ENCODE peak calls at places on chromosomes 6 and 20, in nine cellular contexts. One of them, this sample, is unnamed.

GRCh38 chr20:6660441-6660840 is 107.0 kb upstream of the BMP2 start:
- DNase-seq in Calu3: peak
- DNase-seq in cardiac muscle cell: no peak
- DNase-seq in GM10248: no peak
- DNase-seq in GM06990: no peak
- DNase-seq in endothelial cell: no peak
- DNase-seq in adrenal gland: no peak
- DNase-seq in ascending aorta: no peak
- DNase-seq in neural progenitor cell: no peak
- DNase-seq in this sample: no peak

GRCh38 chr20:41339957-41340326 is 679 bp upstream of the LPIN3 start:
- DNase-seq in Calu3: peak
- DNase-seq in cardiac muscle cell: peak
- DNase-seq in GM10248: peak
- DNase-seq in GM06990: peak
- DNase-seq in endothelial cell: peak
- DNase-seq in adrenal gland: peak
- DNase-seq in ascending aorta: peak
- DNase-seq in neural progenitor cell: peak
- DNase-seq in this sample: peak

GRCh38 chr6:89438248-89438647 is 5.3 kb downstream of the ANKRD6 start:
- DNase-seq in Calu3: peak
- DNase-seq in cardiac muscle cell: no peak
- DNase-seq in GM10248: no peak
- DNase-seq in GM06990: no peak
- DNase-seq in endothelial cell: no peak
- DNase-seq in adrenal gland: no peak
- DNase-seq in ascending aorta: no peak
- DNase-seq in neural progenitor cell: no peak
- DNase-seq in this sample: no peak

GRCh38 chr6:143543435-143543834 is 31.9 kb upstream of the FUCA2 start:
- DNase-seq in Calu3: no peak
- DNase-seq in cardiac muscle cell: no peak
- DNase-seq in GM10248: no peak
- DNase-seq in GM06990: no peak
- DNase-seq in endothelial cell: no peak
- DNase-seq in adrenal gland: no peak
- DNase-seq in ascending aorta: no peak
- DNase-seq in neural progenitor cell: no peak
- DNase-seq in this sample: no peak

GRCh38 chr6:90478278-90478677 is 108.6 kb downstream of the MAP3K7 start:
- DNase-seq in Calu3: no peak
- DNase-seq in cardiac muscle cell: no peak
- DNase-seq in GM10248: no peak
- DNase-seq in GM06990: no peak
- DNase-seq in endothelial cell: peak
- DNase-seq in adrenal gland: no peak
- DNase-seq in ascending aorta: no peak
- DNase-seq in neural progenitor cell: peak
- DNase-seq in this sample: no peak

GRCh38 chr6:41801380-41801779 is 13.9 kb downstream of the TOMM6 start:
- DNase-seq in Calu3: peak
- DNase-seq in cardiac muscle cell: peak
- DNase-seq in GM10248: no peak
- DNase-seq in GM06990: no peak
- DNase-seq in endothelial cell: no peak
- DNase-seq in adrenal gland: no peak
- DNase-seq in ascending aorta: no peak
- DNase-seq in neural progenitor cell: no peak
- DNase-seq in this sample: peak

GRCh38 chr6:42402184-42402583 is 49.5 kb downstream of the TRERF1 start:
- DNase-seq in Calu3: no peak
- DNase-seq in cardiac muscle cell: peak
- DNase-seq in GM10248: peak
- DNase-seq in GM06990: peak
- DNase-seq in endothelial cell: no peak
- DNase-seq in adrenal gland: no peak
- DNase-seq in ascending aorta: no peak
- DNase-seq in neural progenitor cell: no peak
- DNase-seq in this sample: peak

GRCh38 chr20:41213150-41213820 is 75.9 kb downstream of the PLCG1 start:
- DNase-seq in Calu3: no peak
- DNase-seq in cardiac muscle cell: peak
- DNase-seq in GM10248: no peak
- DNase-seq in GM06990: no peak
- DNase-seq in endothelial cell: no peak
- DNase-seq in adrenal gland: peak
- DNase-seq in ascending aorta: no peak
- DNase-seq in neural progenitor cell: no peak
- DNase-seq in this sample: no peak

GRCh38 chr6:149961728-149962425 is 1.9 kb upstream of the ULBP1 start:
- DNase-seq in Calu3: peak
- DNase-seq in cardiac muscle cell: no peak
- DNase-seq in GM10248: no peak
- DNase-seq in GM06990: no peak
- DNase-seq in endothelial cell: peak
- DNase-seq in adrenal gland: no peak
- DNase-seq in ascending aorta: no peak
- DNase-seq in neural progenitor cell: peak
- DNase-seq in this sample: peak

GRCh38 chr6:165184192-165184979 is 125.0 kb downstream of the C6orf118 start:
- DNase-seq in Calu3: no peak
- DNase-seq in cardiac muscle cell: peak
- DNase-seq in GM10248: no peak
- DNase-seq in GM06990: no peak
- DNase-seq in endothelial cell: no peak
- DNase-seq in adrenal gland: no peak
- DNase-seq in ascending aorta: no peak
- DNase-seq in neural progenitor cell: no peak
- DNase-seq in this sample: peak

GRCh38 chr6:130943738-130944137 is 116.5 kb downstream of the SMLR1 start:
- DNase-seq in Calu3: no peak
- DNase-seq in cardiac muscle cell: no peak
- DNase-seq in GM10248: no peak
- DNase-seq in GM06990: no peak
- DNase-seq in endothelial cell: no peak
- DNase-seq in adrenal gland: no peak
- DNase-seq in ascending aorta: no peak
- DNase-seq in neural progenitor cell: no peak
- DNase-seq in this sample: no peak

GRCh38 chr6:136438445-136438844 is 111.8 kb downstream of the MAP7 start:
- DNase-seq in Calu3: no peak
- DNase-seq in cardiac muscle cell: no peak
- DNase-seq in GM10248: no peak
- DNase-seq in GM06990: no peak
- DNase-seq in endothelial cell: no peak
- DNase-seq in adrenal gland: no peak
- DNase-seq in ascending aorta: no peak
- DNase-seq in neural progenitor cell: no peak
- DNase-seq in this sample: no peak

GRCh38 chr20:63680857-63681608 is 15.4 kb upstream of the TNFRSF6B start:
- DNase-seq in Calu3: no peak
- DNase-seq in cardiac muscle cell: no peak
- DNase-seq in GM10248: no peak
- DNase-seq in GM06990: no peak
- DNase-seq in endothelial cell: no peak
- DNase-seq in adrenal gland: no peak
- DNase-seq in ascending aorta: no peak
- DNase-seq in neural progenitor cell: no peak
- DNase-seq in this sample: no peak

GRCh38 chr6:37565267-37566208 is 65.8 kb upstream of the CCDC167 start:
- DNase-seq in Calu3: no peak
- DNase-seq in cardiac muscle cell: no peak
- DNase-seq in GM10248: no peak
- DNase-seq in GM06990: no peak
- DNase-seq in endothelial cell: peak
- DNase-seq in adrenal gland: no peak
- DNase-seq in ascending aorta: no peak
- DNase-seq in neural progenitor cell: peak
- DNase-seq in this sample: no peak

GRCh38 chr20:19433371-19434316 is 221.2 kb downstream of the SLC24A3 start:
- DNase-seq in Calu3: no peak
- DNase-seq in cardiac muscle cell: peak
- DNase-seq in GM10248: peak
- DNase-seq in GM06990: no peak
- DNase-seq in endothelial cell: no peak
- DNase-seq in adrenal gland: no peak
- DNase-seq in ascending aorta: no peak
- DNase-seq in neural progenitor cell: no peak
- DNase-seq in this sample: peak

GRCh38 chr6:150297327-150298028 is 71.3 kb upstream of the IYD start:
- DNase-seq in Calu3: peak
- DNase-seq in cardiac muscle cell: peak
- DNase-seq in GM10248: no peak
- DNase-seq in GM06990: no peak
- DNase-seq in endothelial cell: no peak
- DNase-seq in adrenal gland: no peak
- DNase-seq in ascending aorta: peak
- DNase-seq in neural progenitor cell: no peak
- DNase-seq in this sample: peak

GRCh38 chr20:37920270-37920669 is 17.3 kb downstream of the VSTM2L start:
- DNase-seq in Calu3: no peak
- DNase-seq in cardiac muscle cell: no peak
- DNase-seq in GM10248: no peak
- DNase-seq in GM06990: peak
- DNase-seq in endothelial cell: no peak
- DNase-seq in adrenal gland: no peak
- DNase-seq in ascending aorta: no peak
- DNase-seq in neural progenitor cell: no peak
- DNase-seq in this sample: no peak

GRCh38 chr6:65075705-65076104 is 631.3 kb downstream of the EYS start:
- DNase-seq in Calu3: no peak
- DNase-seq in cardiac muscle cell: no peak
- DNase-seq in GM10248: no peak
- DNase-seq in GM06990: no peak
- DNase-seq in endothelial cell: no peak
- DNase-seq in adrenal gland: no peak
- DNase-seq in ascending aorta: no peak
- DNase-seq in neural progenitor cell: no peak
- DNase-seq in this sample: no peak

GRCh38 chr20:13420625-13421024 is 199.6 kb downstream of the ISM1 start:
- DNase-seq in Calu3: no peak
- DNase-seq in cardiac muscle cell: no peak
- DNase-seq in GM10248: no peak
- DNase-seq in GM06990: no peak
- DNase-seq in endothelial cell: no peak
- DNase-seq in adrenal gland: no peak
- DNase-seq in ascending aorta: no peak
- DNase-seq in neural progenitor cell: no peak
- DNase-seq in this sample: no peak

GRCh38 chr20:13422637-13423036 is 201.6 kb downstream of the ISM1 start:
- DNase-seq in Calu3: no peak
- DNase-seq in cardiac muscle cell: no peak
- DNase-seq in GM10248: no peak
- DNase-seq in GM06990: no peak
- DNase-seq in endothelial cell: no peak
- DNase-seq in adrenal gland: no peak
- DNase-seq in ascending aorta: no peak
- DNase-seq in neural progenitor cell: no peak
- DNase-seq in this sample: no peak

GRCh38 chr20:13425401-13425800 is 204.3 kb downstream of the ISM1 start:
- DNase-seq in Calu3: no peak
- DNase-seq in cardiac muscle cell: no peak
- DNase-seq in GM10248: no peak
- DNase-seq in GM06990: no peak
- DNase-seq in endothelial cell: no peak
- DNase-seq in adrenal gland: peak
- DNase-seq in ascending aorta: no peak
- DNase-seq in neural progenitor cell: no peak
- DNase-seq in this sample: no peak

GRCh38 chr20:13424174-13424833 is 203.2 kb downstream of the ISM1 start:
- DNase-seq in Calu3: no peak
- DNase-seq in cardiac muscle cell: no peak
- DNase-seq in GM10248: no peak
- DNase-seq in GM06990: no peak
- DNase-seq in endothelial cell: no peak
- DNase-seq in adrenal gland: no peak
- DNase-seq in ascending aorta: no peak
- DNase-seq in neural progenitor cell: no peak
- DNase-seq in this sample: no peak

GRCh38 chr20:13423472-13424173 is 202.5 kb downstream of the ISM1 start:
- DNase-seq in Calu3: no peak
- DNase-seq in cardiac muscle cell: no peak
- DNase-seq in GM10248: no peak
- DNase-seq in GM06990: no peak
- DNase-seq in endothelial cell: no peak
- DNase-seq in adrenal gland: no peak
- DNase-seq in ascending aorta: no peak
- DNase-seq in neural progenitor cell: no peak
- DNase-seq in this sample: no peak
- TF ChIP-seq CTCF in Calu3: no peak
- TF ChIP-seq CTCF in cardiac muscle cell: no peak
- TF ChIP-seq CTCF in GM10248: no peak
- TF ChIP-seq CTCF in GM06990: no peak
- TF ChIP-seq CTCF in endothelial cell: no peak
- TF ChIP-seq CTCF in adrenal gland: no peak
- TF ChIP-seq CTCF in ascending aorta: no peak
- TF ChIP-seq CTCF in neural progenitor cell: no peak
- TF ChIP-seq CTCF in this sample: no peak

DNA sequence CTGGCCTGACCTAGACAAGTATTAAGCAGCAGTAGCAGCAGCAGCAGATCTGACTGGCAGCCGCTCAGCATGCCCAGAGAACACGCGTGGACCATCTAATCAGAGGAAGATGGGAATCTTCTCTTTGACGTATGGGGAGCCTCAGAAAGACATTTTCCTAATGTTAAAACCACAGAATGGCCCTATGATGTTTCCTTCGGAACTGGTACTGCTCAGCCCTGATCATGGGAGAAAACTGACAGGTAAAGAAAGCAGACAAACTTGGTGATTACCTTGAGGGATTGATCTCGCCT is 6.2 kb downstream of the PSMA7 start:
- DNase-seq in Calu3: no peak
- DNase-seq in cardiac muscle cell: no peak
- DNase-seq in GM10248: no peak
- DNase-seq in GM06990: no peak
- DNase-seq in endothelial cell: no peak
- DNase-seq in adrenal gland: no peak
- DNase-seq in ascending aorta: no peak
- DNase-seq in neural progenitor cell: no peak
- DNase-seq in this sample: no peak
- TF ChIP-seq CTCF in Calu3: peak
- TF ChIP-seq CTCF in cardiac muscle cell: no peak
- TF ChIP-seq CTCF in GM10248: no peak
- TF ChIP-seq CTCF in GM06990: no peak
- TF ChIP-seq CTCF in endothelial cell: no peak
- TF ChIP-seq CTCF in adrenal gland: no peak
- TF ChIP-seq CTCF in ascending aorta: no peak
- TF ChIP-seq CTCF in neural progenitor cell: no peak
- TF ChIP-seq CTCF in this sample: no peak

GRCh38 chr20:58851221-58851968 is 693 bp upstream of the GNAS-AS1 start:
- DNase-seq in Calu3: no peak
- DNase-seq in cardiac muscle cell: peak
- DNase-seq in GM10248: no peak
- DNase-seq in GM06990: peak
- DNase-seq in endothelial cell: no peak
- DNase-seq in adrenal gland: no peak
- DNase-seq in ascending aorta: no peak
- DNase-seq in neural progenitor cell: peak
- DNase-seq in this sample: no peak
- TF ChIP-seq CTCF in Calu3: no peak
- TF ChIP-seq CTCF in cardiac muscle cell: no peak
- TF ChIP-seq CTCF in GM10248: no peak
- TF ChIP-seq CTCF in GM06990: no peak
- TF ChIP-seq CTCF in endothelial cell: no peak
- TF ChIP-seq CTCF in adrenal gland: no peak
- TF ChIP-seq CTCF in ascending aorta: no peak
- TF ChIP-seq CTCF in neural progenitor cell: peak
- TF ChIP-seq CTCF in this sample: no peak

GRCh38 chr6:117840541-117840983 is 66.5 kb upstream of the SLC35F1 start:
- DNase-seq in Calu3: peak
- DNase-seq in cardiac muscle cell: peak
- DNase-seq in GM10248: peak
- DNase-seq in GM06990: no peak
- DNase-seq in endothelial cell: peak
- DNase-seq in adrenal gland: no peak
- DNase-seq in ascending aorta: no peak
- DNase-seq in neural progenitor cell: peak
- DNase-seq in this sample: peak
- TF ChIP-seq CTCF in Calu3: no peak
- TF ChIP-seq CTCF in cardiac muscle cell: peak
- TF ChIP-seq CTCF in GM10248: peak
- TF ChIP-seq CTCF in GM06990: peak
- TF ChIP-seq CTCF in endothelial cell: peak
- TF ChIP-seq CTCF in adrenal gland: peak
- TF ChIP-seq CTCF in ascending aorta: no peak
- TF ChIP-seq CTCF in neural progenitor cell: peak
- TF ChIP-seq CTCF in this sample: peak

This sample was measured in AG10803.